ENCODE peak calls at places on chromosomes 2 and 18, in four cellular contexts. One of them, this sample, is unnamed.

GRCh38 chr18:12018861-12019260 is 37.6 kb downstream of the IMPA2 start:
- DNase-seq in lung: no peak
- DNase-seq in left ventricle myocardium inferior: no peak
- DNase-seq in M059J: no peak
- DNase-seq in this sample: no peak

GRCh38 chr2:153287109-153287801 is 191.3 kb downstream of the RPRM start:
- DNase-seq in lung: no peak
- DNase-seq in left ventricle myocardium inferior: no peak
- DNase-seq in M059J: peak
- DNase-seq in this sample: no peak

GRCh38 chr18:3441290-3441689 is 8.7 kb upstream of the TGIF1 start:
- DNase-seq in lung: no peak
- DNase-seq in left ventricle myocardium inferior: no peak
- DNase-seq in M059J: peak
- DNase-seq in this sample: no peak

GRCh38 chr18:59085126-59085794 is 54.4 kb upstream of the SEC11C start:
- DNase-seq in lung: no peak
- DNase-seq in left ventricle myocardium inferior: no peak
- DNase-seq in M059J: no peak
- DNase-seq in this sample: no peak

GRCh38 chr2:59256290-59256689 is 1015.2 kb upstream of the FANCL start:
- DNase-seq in lung: no peak
- DNase-seq in left ventricle myocardium inferior: no peak
- DNase-seq in M059J: no peak
- DNase-seq in this sample: no peak

GRCh38 chr2:85838181-85838580 is 50.6 kb downstream of the ST3GAL5 start:
- DNase-seq in lung: no peak
- DNase-seq in left ventricle myocardium inferior: no peak
- DNase-seq in M059J: peak
- DNase-seq in this sample: no peak

GRCh38 chr2:189225032-189225431 is 45.5 kb upstream of the COL5A2 start:
- DNase-seq in lung: no peak
- DNase-seq in left ventricle myocardium inferior: no peak
- DNase-seq in M059J: no peak
- DNase-seq in this sample: no peak

GRCh38 chr2:63050916-63051794 is 525 bp downstream of the OTX1 start:
- DNase-seq in lung: no peak
- DNase-seq in left ventricle myocardium inferior: no peak
- DNase-seq in M059J: no peak
- DNase-seq in this sample: no peak

GRCh38 chr18:13585379-13586153 is 140.8 kb downstream of the FAM210A start:
- DNase-seq in lung: no peak
- DNase-seq in left ventricle myocardium inferior: no peak
- DNase-seq in M059J: no peak
- DNase-seq in this sample: no peak

GRCh38 chr2:26466662-26467310 is 11.1 kb downstream of the OTOF start:
- DNase-seq in lung: no peak
- DNase-seq in left ventricle myocardium inferior: no peak
- DNase-seq in M059J: no peak
- DNase-seq in this sample: no peak

GRCh38 chr2:15808980-15809379 is 131.4 kb upstream of the MYCN start:
- DNase-seq in lung: no peak
- DNase-seq in left ventricle myocardium inferior: no peak
- DNase-seq in M059J: no peak
- DNase-seq in this sample: no peak

GRCh38 chr2:55146266-55146665 is 85.8 kb downstream of the CLHC1 start:
- DNase-seq in lung: no peak
- DNase-seq in left ventricle myocardium inferior: no peak
- DNase-seq in M059J: no peak
- DNase-seq in this sample: no peak

GRCh38 chr2:203636896-203637818 is 69.3 kb upstream of the CD28 start:
- DNase-seq in lung: no peak
- DNase-seq in left ventricle myocardium inferior: no peak
- DNase-seq in M059J: peak
- DNase-seq in this sample: no peak